ENCODE peak calls at places on chromosome 18, in five cellular contexts. A, C, W, Y and Q are unnamed samples.

GRCh38 chr18:2310824-2311349 is 260.4 kb downstream of the METTL4 start:
- DNase-seq in A (no peak), C (no peak), W (no peak), Y (no peak), Q (no peak)

GRCh38 chr18:79747156-79747845 is 50.4 kb upstream of the KCNG2 start:
- DNase-seq in A (no peak), C (no peak), W (no peak), Y (no peak), Q (no peak)

GRCh38 chr18:70301667-70302066 is 12.8 kb downstream of the SOCS6 start:
- DNase-seq in A (no peak), C (no peak), W (no peak), Y (no peak), Q (no peak)

GRCh38 chr18:76587147-76587885 is 92.3 kb upstream of the ZNF516 start:
- DNase-seq in A (no peak), C (no peak), W (no peak), Y (no peak), Q (peak)

GRCh38 chr18:6775237-6775636 is 45.7 kb downstream of the ARHGAP28 start:
- DNase-seq in A (no peak), C (no peak), W (no peak), Y (no peak), Q (no peak)

GRCh38 chr18:63730788-63731187 is 28.0 kb downstream of the SERPINB11 start:
- DNase-seq in A (no peak), C (no peak), W (peak), Y (no peak), Q (no peak)

GRCh38 chr18:26504831-26505230 is 43.5 kb downstream of the KCTD1 start:
- DNase-seq in A (no peak), C (no peak), W (no peak), Y (no peak), Q (no peak)

GRCh38 chr18:48622911-48623431 is 84.1 kb downstream of the CTIF start:
- DNase-seq in A (no peak), C (no peak), W (peak), Y (no peak), Q (no peak)

GRCh38 chr18:78915446-78916008 is 64.1 kb upstream of the SALL3 start:
- DNase-seq in A (no peak), C (no peak), W (no peak), Y (no peak), Q (peak)

GRCh38 chr18:55743701-55744100 is 155.7 kb upstream of the TCF4 start:
- DNase-seq in A (no peak), C (no peak), W (no peak), Y (no peak), Q (no peak)

GRCh38 chr18:43129946-43130523 is 14.6 kb upstream of the RIT2 start:
- DNase-seq in A (peak), C (no peak), W (no peak), Y (no peak), Q (no peak)
- H3K4me3 ChIP-seq in A (no peak), C (no peak), W (no peak), Y (no peak), Q (no peak)

DNA sequence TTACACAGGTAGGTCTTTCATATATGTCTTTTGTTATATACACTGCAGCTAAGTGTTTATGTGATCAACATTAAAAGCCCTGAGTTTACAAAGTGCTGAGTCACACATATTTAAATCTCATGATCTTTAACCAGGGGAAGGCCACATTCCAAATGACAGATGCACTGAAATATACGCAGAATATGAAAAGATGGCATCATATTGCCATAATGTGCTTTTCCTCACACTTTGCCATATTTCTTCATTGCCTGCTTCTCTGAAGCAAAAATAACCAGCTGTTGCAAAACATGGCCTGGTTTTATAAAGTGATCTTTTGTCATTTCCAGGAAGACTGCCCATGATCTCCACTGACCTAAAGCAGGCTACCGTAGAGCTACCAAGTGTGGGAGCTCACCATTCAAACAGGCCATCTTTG is 93.5 kb upstream of the MAPRE2 start:
- DNase-seq in A (no peak), C (no peak), W (no peak), Y (no peak), Q (no peak)
- H3K4me3 ChIP-seq in A (no peak), C (no peak), W (no peak), Y (no peak), Q (no peak)

DNA sequence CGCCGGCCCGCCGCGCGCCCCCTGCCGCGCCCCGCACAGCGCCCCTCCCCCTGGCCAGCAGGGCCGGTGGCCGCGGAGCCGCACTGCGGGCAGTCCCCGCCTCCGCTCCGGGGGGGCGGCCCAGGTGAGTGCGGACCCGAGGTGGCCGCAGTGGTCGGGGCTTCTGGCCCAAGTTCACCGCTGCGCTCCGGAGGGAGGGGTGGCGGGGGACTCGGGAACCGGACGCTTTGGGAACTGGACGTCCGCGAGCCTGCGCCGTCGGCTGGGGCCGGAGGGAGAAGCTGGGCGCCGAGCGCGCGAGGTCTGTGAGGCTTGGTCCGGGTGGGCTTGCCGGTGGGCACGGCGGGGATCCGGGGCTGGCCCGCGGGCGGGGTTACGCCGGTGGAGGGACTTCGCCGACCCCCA is 587 bp upstream of the LDLRAD4 start:
- DNase-seq in A (peak), C (no peak), W (peak), Y (no peak), Q (no peak)
- H3K4me3 ChIP-seq in A (peak), C (peak), W (peak), Y (peak), Q (peak)

GRCh38 chr18:24799176-24799575 is 338.7 kb downstream of the HRH4 start:
- DNase-seq in A (no peak), C (no peak), W (no peak), Y (no peak), Q (no peak)

GRCh38 chr18:24799720-24800119 is 339.3 kb downstream of the HRH4 start:
- DNase-seq in A (no peak), C (no peak), W (no peak), Y (no peak), Q (no peak)

GRCh38 chr18:24801011-24801410 is 340.6 kb downstream of the HRH4 start:
- DNase-seq in A (no peak), C (no peak), W (no peak), Y (no peak), Q (no peak)

GRCh38 chr18:24795129-24795528 is 334.7 kb downstream of the HRH4 start:
- DNase-seq in A (no peak), C (no peak), W (no peak), Y (no peak), Q (no peak)

GRCh38 chr18:24797987-24798386 is 337.6 kb downstream of the HRH4 start:
- DNase-seq in A (no peak), C (no peak), W (no peak), Y (no peak), Q (no peak)
- H3K4me3 ChIP-seq in A (no peak), C (no peak), W (no peak), Y (no peak), Q (no peak)

GRCh38 chr18:5197461-5197860 is 404 bp upstream of the AKAIN1 start:
- DNase-seq in A (no peak), C (no peak), W (peak), Y (no peak), Q (no peak)

GRCh38 chr18:5197032-5197434 is at the start of gene AKAIN1:
- DNase-seq in A (peak), C (peak), W (peak), Y (no peak), Q (no peak)

GRCh38 chr18:5196253-5197031 is 615 bp downstream of the AKAIN1 start:
- DNase-seq in A (no peak), C (no peak), W (peak), Y (no peak), Q (no peak)

DNA sequence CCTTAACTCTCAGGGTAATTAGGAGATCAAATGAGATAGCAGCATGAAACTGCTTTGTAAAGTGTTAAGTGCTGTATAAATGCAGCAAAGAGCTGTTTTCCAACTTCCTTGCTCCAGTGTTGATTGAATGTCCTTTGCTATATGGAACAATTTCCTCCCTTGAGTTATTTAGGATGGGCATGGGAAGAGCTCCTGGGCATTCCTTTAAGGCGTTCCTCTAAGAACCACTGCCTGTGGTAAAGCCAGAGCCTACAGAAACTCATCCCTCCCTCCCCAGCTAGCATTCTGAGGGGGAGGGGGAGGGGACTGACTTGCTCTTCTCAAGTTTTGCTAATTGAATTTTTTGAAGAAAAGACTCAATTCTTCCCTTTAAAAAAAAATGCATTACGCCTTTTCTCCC is 1.4 kb downstream of the AKAIN1 start:
- DNase-seq in A (no peak), C (no peak), W (peak), Y (no peak), Q (no peak)
- H3K4me3 ChIP-seq in A (no peak), C (no peak), W (peak), Y (no peak), Q (no peak)